ENCODE peak calls at places on chromosome 16, in six cellular contexts. One of them, this sample, is unnamed.

GRCh38 chr16:81738831-81739496 is 40.1 kb upstream of the PLCG2 start:
- DNase-seq in HL-60: peak; percentile 95
- DNase-seq in HepG2: no peak
- DNase-seq in SK-N-SH: no peak
- DNase-seq in H1: no peak
- DNase-seq in K562: peak; percentile 64
- DNase-seq in this sample: no peak

GRCh38 chr16:75919664-75920063 is 193.4 kb upstream of the CPHXL start:
- DNase-seq in K562: no peak
- DNase-seq in H1: no peak
- DNase-seq in SK-N-SH: no peak
- DNase-seq in HepG2: no peak
- DNase-seq in HL-60: no peak
- DNase-seq in this sample: no peak

GRCh38 chr16:11138769-11139623 is 117.0 kb downstream of the SOCS1 start:
- DNase-seq in SK-N-SH: no peak
- DNase-seq in HepG2: peak; percentile 96
- DNase-seq in H1: no peak
- DNase-seq in HL-60: no peak
- DNase-seq in K562: no peak
- DNase-seq in this sample: no peak

GRCh38 chr16:75580-76501 is 2.2 kb upstream of the MPG start:
- DNase-seq in K562: peak; percentile 73
- DNase-seq in HL-60: peak; percentile 92
- DNase-seq in H1: no peak
- DNase-seq in HepG2: peak; percentile 82
- DNase-seq in SK-N-SH: peak; percentile 63
- DNase-seq in this sample: no peak

GRCh38 chr16:58256108-58256507 is 38.7 kb downstream of the PRSS54 start:
- DNase-seq in HL-60: no peak
- DNase-seq in K562: no peak
- DNase-seq in SK-N-SH: no peak
- DNase-seq in H1: no peak
- DNase-seq in HepG2: no peak
- DNase-seq in this sample: no peak

GRCh38 chr16:81675662-81676535 is 103.2 kb upstream of the PLCG2 start:
- DNase-seq in K562: no peak
- DNase-seq in HL-60: no peak
- DNase-seq in HepG2: no peak
- DNase-seq in H1: no peak
- DNase-seq in SK-N-SH: no peak
- DNase-seq in this sample: no peak

GRCh38 chr16:4319454-4319853 is 3.6 kb downstream of the GLIS2 start:
- DNase-seq in K562: no peak
- DNase-seq in HL-60: no peak
- DNase-seq in HepG2: no peak
- DNase-seq in SK-N-SH: no peak
- DNase-seq in H1: no peak
- DNase-seq in this sample: no peak

GRCh38 chr16:85616608-85617311 is 3.6 kb downstream of the GSE1 start:
- DNase-seq in SK-N-SH: peak; percentile 45
- DNase-seq in HepG2: no peak
- DNase-seq in H1: no peak
- DNase-seq in K562: peak; percentile 85
- DNase-seq in HL-60: peak; percentile 64
- DNase-seq in this sample: peak; percentile 51

GRCh38 chr16:69535123-69536050 is 30.4 kb upstream of the NFAT5 start:
- DNase-seq in K562: no peak
- DNase-seq in HL-60: no peak
- DNase-seq in H1: no peak
- DNase-seq in SK-N-SH: no peak
- DNase-seq in HepG2: no peak
- DNase-seq in this sample: no peak

GRCh38 chr16:70395345-70395901 is 43.5 kb downstream of the ST3GAL2 start:
- DNase-seq in K562: peak; percentile 85
- DNase-seq in HL-60: peak; percentile 77
- DNase-seq in H1: peak; percentile 57
- DNase-seq in HepG2: peak; percentile 72
- DNase-seq in SK-N-SH: peak; percentile 83
- DNase-seq in this sample: no peak

GRCh38 chr16:65154321-65154720 is 32.5 kb upstream of the CDH11 start:
- DNase-seq in SK-N-SH: no peak
- DNase-seq in HepG2: no peak
- DNase-seq in H1: peak; percentile 59
- DNase-seq in HL-60: no peak
- DNase-seq in K562: no peak
- DNase-seq in this sample: no peak

GRCh38 chr16:23478566-23478965 is 25.6 kb upstream of the COG7 start:
- DNase-seq in HepG2: no peak
- DNase-seq in HL-60: no peak
- DNase-seq in H1: no peak
- DNase-seq in SK-N-SH: no peak
- DNase-seq in K562: no peak
- DNase-seq in this sample: no peak

GRCh38 chr16:14199624-14200023 is 128.5 kb downstream of the MRTFB start:
- DNase-seq in HL-60: no peak
- DNase-seq in K562: no peak
- DNase-seq in H1: no peak
- DNase-seq in HepG2: no peak
- DNase-seq in SK-N-SH: no peak
- DNase-seq in this sample: no peak

GRCh38 chr16:4115209-4115940 is 867 bp downstream of the ADCY9 start:
- DNase-seq in K562: peak; percentile 38
- DNase-seq in HL-60: peak; percentile 66
- DNase-seq in SK-N-SH: peak; percentile 87
- DNase-seq in H1: no peak
- DNase-seq in HepG2: no peak
- DNase-seq in this sample: no peak

GRCh38 chr16:2495041-2495440 is 18.7 kb upstream of the ATP6V0C start:
- DNase-seq in HL-60: no peak
- DNase-seq in K562: no peak
- DNase-seq in SK-N-SH: no peak
- DNase-seq in HepG2: no peak
- DNase-seq in H1: no peak
- DNase-seq in this sample: no peak

GRCh38 chr16:3235856-3236669 is 1.1 kb upstream of the ZNF200 start:
- DNase-seq in H1: no peak
- DNase-seq in HepG2: no peak
- DNase-seq in K562: peak; percentile 66
- DNase-seq in SK-N-SH: no peak
- DNase-seq in HL-60: peak; percentile 85
- DNase-seq in this sample: no peak

GRCh38 chr16:361872-362701 is 8.3 kb downstream of the MRPL28 start:
- DNase-seq in SK-N-SH: peak; percentile 90
- DNase-seq in K562: peak; percentile 76
- DNase-seq in HL-60: peak; percentile 84
- DNase-seq in H1: peak; percentile 58
- DNase-seq in HepG2: peak; percentile 75
- DNase-seq in this sample: no peak

GRCh38 chr16:26963109-26963508 is 103.6 kb upstream of the C16orf82 start:
- DNase-seq in K562: peak; percentile 60
- DNase-seq in HL-60: no peak
- DNase-seq in SK-N-SH: peak; percentile 27
- DNase-seq in HepG2: peak; percentile 12
- DNase-seq in H1: no peak
- DNase-seq in this sample: no peak
- TF ChIP-seq GABPA in K562: no peak
- TF ChIP-seq GABPA in HL-60: no peak
- TF ChIP-seq GABPA in SK-N-SH: no peak
- TF ChIP-seq GABPA in HepG2: no peak
- TF ChIP-seq GABPA in H1: no peak
- TF ChIP-seq GABPA in this sample: no peak

DNA sequence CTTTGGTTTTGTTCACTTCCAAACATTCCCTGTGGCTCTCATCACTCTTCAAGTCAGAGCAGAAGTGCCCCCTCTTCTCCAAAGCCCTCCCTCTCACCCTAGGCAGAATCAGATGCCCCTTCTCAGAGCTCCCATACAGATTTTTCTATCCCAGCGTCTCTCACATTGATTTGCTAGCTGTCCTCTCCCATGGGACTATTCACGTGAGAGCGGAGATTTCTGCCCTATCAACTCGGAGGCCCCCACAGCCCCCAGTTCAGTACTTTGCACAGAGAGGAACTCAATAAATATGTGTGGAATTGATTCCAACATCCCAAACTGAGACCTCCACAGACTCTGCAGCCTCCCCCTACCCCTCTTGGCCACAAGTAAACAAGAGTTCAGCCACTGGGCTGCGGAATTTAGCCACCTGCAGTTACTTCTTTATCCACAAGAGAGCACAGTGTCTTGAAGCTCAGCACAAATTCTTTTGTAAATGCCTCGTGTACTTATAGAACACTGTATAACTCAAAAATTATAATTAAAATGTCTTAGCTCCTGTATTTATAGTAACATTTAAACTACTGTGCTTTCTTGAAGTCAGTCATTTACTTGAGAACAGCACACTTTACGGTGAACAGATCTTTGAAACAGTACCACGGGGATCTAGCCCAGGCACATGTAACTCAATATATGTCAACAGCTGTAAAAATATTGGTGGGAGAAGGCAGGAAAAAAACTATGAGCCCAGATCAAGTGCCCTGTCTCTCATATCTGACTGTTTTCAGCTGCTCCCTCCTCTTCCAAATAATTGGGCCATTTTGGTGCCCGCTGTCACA is 182.9 kb downstream of the C16orf78 start:
- DNase-seq in K562: peak; percentile 26
- DNase-seq in HL-60: no peak
- DNase-seq in HepG2: peak; percentile 44
- DNase-seq in H1: no peak
- DNase-seq in SK-N-SH: no peak
- DNase-seq in this sample: no peak
- TF ChIP-seq GABPA in K562: no peak
- TF ChIP-seq GABPA in HL-60: no peak
- TF ChIP-seq GABPA in HepG2: no peak
- TF ChIP-seq GABPA in H1: no peak
- TF ChIP-seq GABPA in SK-N-SH: no peak
- TF ChIP-seq GABPA in this sample: no peak

GRCh38 chr16:56354746-56355145 is 70.6 kb downstream of the AMFR start:
- DNase-seq in HepG2: no peak
- DNase-seq in H1: no peak
- DNase-seq in K562: no peak
- DNase-seq in SK-N-SH: peak; percentile 11
- DNase-seq in HL-60: no peak
- DNase-seq in this sample: no peak

GRCh38 chr16:56355786-56356275 is 69.5 kb downstream of the AMFR start:
- DNase-seq in H1: no peak
- DNase-seq in HepG2: no peak
- DNase-seq in K562: peak; percentile 83
- DNase-seq in HL-60: no peak
- DNase-seq in SK-N-SH: peak; percentile 37
- DNase-seq in this sample: no peak

GRCh38 chr16:56356276-56357241 is 68.8 kb downstream of the AMFR start:
- DNase-seq in H1: peak; percentile 75
- DNase-seq in HepG2: peak; percentile 84
- DNase-seq in SK-N-SH: peak; percentile 93
- DNase-seq in K562: peak; percentile 88
- DNase-seq in HL-60: peak; percentile 73
- DNase-seq in this sample: peak; percentile 46

GRCh38 chr16:56354016-56354415 is 71.3 kb downstream of the AMFR start:
- DNase-seq in HepG2: no peak
- DNase-seq in K562: no peak
- DNase-seq in H1: no peak
- DNase-seq in SK-N-SH: no peak
- DNase-seq in HL-60: no peak
- DNase-seq in this sample: no peak

GRCh38 chr16:56355221-56355620 is 70.1 kb downstream of the AMFR start:
- DNase-seq in H1: no peak
- DNase-seq in SK-N-SH: peak; percentile 12
- DNase-seq in HepG2: no peak
- DNase-seq in K562: no peak
- DNase-seq in HL-60: no peak
- DNase-seq in this sample: no peak
- TF ChIP-seq GABPA in H1: no peak
- TF ChIP-seq GABPA in SK-N-SH: no peak
- TF ChIP-seq GABPA in HepG2: no peak
- TF ChIP-seq GABPA in K562: no peak
- TF ChIP-seq GABPA in HL-60: no peak
- TF ChIP-seq GABPA in this sample: no peak

GRCh38 chr16:30889721-30890120 is 4.2 kb downstream of the BCL7C start:
- DNase-seq in HepG2: no peak
- DNase-seq in H1: no peak
- DNase-seq in HL-60: no peak
- DNase-seq in SK-N-SH: no peak
- DNase-seq in K562: no peak
- DNase-seq in this sample: no peak
- TF ChIP-seq GABPA in HepG2: no peak
- TF ChIP-seq GABPA in H1: no peak
- TF ChIP-seq GABPA in HL-60: no peak
- TF ChIP-seq GABPA in SK-N-SH: no peak
- TF ChIP-seq GABPA in K562: no peak
- TF ChIP-seq GABPA in this sample: no peak

DNA sequence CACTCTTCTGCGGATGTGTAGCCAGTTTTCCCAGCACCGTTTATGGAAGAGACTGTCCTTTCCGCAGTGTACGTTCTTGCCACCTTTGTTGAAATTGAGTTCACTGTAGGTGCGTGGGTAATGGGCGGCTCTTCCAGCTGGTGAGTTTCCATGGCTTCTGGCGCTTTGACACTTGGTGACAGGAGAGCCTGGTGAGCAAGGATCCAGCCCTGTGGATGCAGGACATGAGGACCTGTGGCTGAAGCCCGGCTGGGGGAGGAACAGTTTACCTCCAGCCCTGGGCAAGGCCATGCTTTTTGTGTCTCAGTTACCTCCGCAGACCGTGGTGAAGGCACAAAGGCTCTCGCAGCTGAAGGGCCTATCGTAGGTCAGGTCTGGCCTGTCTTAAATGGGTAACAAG is 166.5 kb downstream of the LAT start:
- DNase-seq in K562: no peak
- DNase-seq in SK-N-SH: no peak
- DNase-seq in H1: no peak
- DNase-seq in HL-60: no peak
- DNase-seq in HepG2: peak; percentile 6
- DNase-seq in this sample: no peak
- TF ChIP-seq GABPA in K562: no peak
- TF ChIP-seq GABPA in SK-N-SH: no peak
- TF ChIP-seq GABPA in H1: no peak
- TF ChIP-seq GABPA in HL-60: no peak
- TF ChIP-seq GABPA in HepG2: no peak
- TF ChIP-seq GABPA in this sample: no peak

GRCh38 chr16:87725596-87726235 is 40.1 kb downstream of the KLHDC4 start:
- DNase-seq in H1: no peak
- DNase-seq in HL-60: no peak
- DNase-seq in K562: no peak
- DNase-seq in SK-N-SH: no peak
- DNase-seq in HepG2: no peak
- DNase-seq in this sample: no peak

GRCh38 chr16:87722590-87723223 is 43.1 kb downstream of the KLHDC4 start:
- DNase-seq in H1: no peak
- DNase-seq in K562: no peak
- DNase-seq in SK-N-SH: peak; percentile 64
- DNase-seq in HepG2: no peak
- DNase-seq in HL-60: no peak
- DNase-seq in this sample: no peak

GRCh38 chr16:87724490-87725291 is 41.1 kb downstream of the KLHDC4 start:
- DNase-seq in K562: no peak
- DNase-seq in HL-60: no peak
- DNase-seq in HepG2: no peak
- DNase-seq in H1: no peak
- DNase-seq in SK-N-SH: no peak
- DNase-seq in this sample: peak; percentile 25

GRCh38 chr16:87721622-87722565 is 43.9 kb downstream of the KLHDC4 start:
- DNase-seq in SK-N-SH: no peak
- DNase-seq in HL-60: no peak
- DNase-seq in H1: no peak
- DNase-seq in HepG2: no peak
- DNase-seq in K562: peak; percentile 96
- DNase-seq in this sample: no peak

GRCh38 chr16:87723224-87723619 is 42.6 kb downstream of the KLHDC4 start:
- DNase-seq in H1: no peak
- DNase-seq in HepG2: no peak
- DNase-seq in K562: peak; percentile 62
- DNase-seq in SK-N-SH: peak; percentile 99
- DNase-seq in HL-60: no peak
- DNase-seq in this sample: peak; percentile 58
- TF ChIP-seq GABPA in H1: no peak
- TF ChIP-seq GABPA in HepG2: no peak
- TF ChIP-seq GABPA in K562: no peak
- TF ChIP-seq GABPA in SK-N-SH: no peak
- TF ChIP-seq GABPA in HL-60: no peak
- TF ChIP-seq GABPA in this sample: no peak

This sample was measured in GM12878.